ENCODE peak calls at places on chromosome X, in ten cellular contexts. D is fibroblast of pulmonary artery; C is stimulated activated CD4-positive, alpha-beta T cell treated with anti-CD3 and anti-CD28 coated beads, TNF-alpha, amount 100 ng/mL, for 48 hours; T is GM13976; R is AG20443; S is fibroblast of lung; O is ascending aorta; I is midbrain; J is stomach; M is pons. N is an unnamed sample.

GRCh38 chrX:133440081-133440796 is 24.9 kb upstream of the GPC4 start:
- DNase-seq in O (no peak), D (no peak), M (no peak), R (no peak), S (no peak), J (no peak), T (no peak), C (no peak), I (no peak), N (no peak)

GRCh38 chrX:13077168-13077567 is 32.7 kb upstream of the FAM9C start:
- DNase-seq in T (no peak), C (no peak), I (no peak), M (no peak), R (peak; percentile 20), D (no peak), S (no peak), O (peak; percentile 71), J (no peak), N (no peak)

GRCh38 chrX:44228621-44229020 is 114.9 kb downstream of the EFHC2 start:
- DNase-seq in S (no peak), O (no peak), M (peak; percentile 85), D (no peak), R (no peak), C (no peak), J (no peak), T (no peak), I (peak; percentile 56), N (no peak)

GRCh38 chrX:122517781-122518180 is 666.3 kb upstream of the GRIA3 start:
- DNase-seq in M (no peak), S (peak; percentile 18), T (no peak), O (no peak), R (no peak), I (no peak), C (no peak), D (no peak), J (no peak), N (no peak)

GRCh38 chrX:105211051-105211575 is 9.4 kb downstream of the TEX13A start:
- DNase-seq in M (no peak), T (no peak), I (no peak), R (no peak), O (no peak), S (no peak), D (peak; percentile 7), J (no peak), C (no peak), N (no peak)

GRCh38 chrX:119817130-119817690 is 25.8 kb upstream of the RPL39 start:
- DNase-seq in J (no peak), O (no peak), T (no peak), R (peak; percentile 14), S (peak; percentile 28), M (no peak), C (no peak), I (no peak), D (no peak), N (no peak)

GRCh38 chrX:113954297-113954696 is 629.6 kb upstream of the HTR2C start:
- DNase-seq in R (no peak), T (no peak), J (no peak), M (no peak), O (no peak), I (no peak), C (no peak), D (no peak), S (no peak), N (no peak)

GRCh38 chrX:10156199-10157031 is at the start of gene CLCN4:
- DNase-seq in C (no peak), S (peak; percentile 25), I (peak; percentile 86), O (peak; percentile 80), D (peak; percentile 58), M (peak; percentile 77), T (peak; percentile 52), J (peak; percentile 70), R (peak; percentile 69), N (peak; percentile 87)

GRCh38 chrX:21700967-21701366 is 42.8 kb upstream of the KLHL34 start:
- DNase-seq in R (no peak), I (no peak), S (no peak), M (no peak), J (no peak), C (no peak), O (no peak), D (no peak), T (no peak), N (no peak)